ENCODE peak calls at places on chromosome 1, in eight cellular contexts. Z, M, T, U, H, S, G and C are unnamed samples.

GRCh38 chr1:167999930-168000329 is 63.1 kb upstream of the MPC2 start:
- DNase-seq in Z (no peak), M (no peak), T (no peak), U (no peak), H (no peak), S (no peak), G (no peak), C (no peak)

GRCh38 chr1:93963585-93963984 is 54.4 kb upstream of the GCLM start:
- DNase-seq in Z (no peak), M (no peak), T (no peak), U (no peak), H (no peak), S (no peak), G (no peak), C (no peak)

GRCh38 chr1:166920561-166921475 is 44.8 kb upstream of the TADA1 start:
- DNase-seq in Z (no peak), M (peak), T (no peak), U (no peak), H (no peak), S (no peak), G (no peak), C (peak)

GRCh38 chr1:108817016-108817415 is 39.9 kb downstream of the AKNAD1 start:
- DNase-seq in Z (no peak), M (peak), T (peak), U (no peak), H (no peak), S (peak), G (no peak), C (no peak)

GRCh38 chr1:42674214-42674613 is 8.0 kb upstream of the YBX1 start:
- DNase-seq in Z (no peak), M (no peak), T (no peak), U (no peak), H (no peak), S (no peak), G (no peak), C (no peak)

GRCh38 chr1:164361927-164362326 is 197.1 kb upstream of the PBX1 start:
- DNase-seq in Z (no peak), M (peak), T (no peak), U (no peak), H (no peak), S (no peak), G (no peak), C (no peak)

GRCh38 chr1:76764638-76765572 is 102.4 kb upstream of the ST6GALNAC5 start:
- DNase-seq in Z (no peak), M (no peak), T (peak), U (peak), H (no peak), S (no peak), G (no peak), C (no peak)

GRCh38 chr1:198657550-198658064 is 18.8 kb downstream of the PTPRC start:
- DNase-seq in Z (no peak), M (no peak), T (peak), U (no peak), H (peak), S (peak), G (peak), C (no peak)

GRCh38 chr1:108107658-108108057 is 92.5 kb downstream of the SLC25A24 start:
- DNase-seq in Z (no peak), M (no peak), T (no peak), U (no peak), H (peak), S (peak), G (peak), C (no peak)